ENCODE peak calls at places on chromosomes 11 and 22, in four cellular contexts. One of them, this sample, is unnamed.

GRCh38 chr11:62799486-62799885 is 5.8 kb downstream of the NXF1 start:
- DNase-seq in cerebellar cortex: no peak
- DNase-seq in putamen: no peak
- DNase-seq in NCI-H1092 treated with DMSO at 0.1 percent for 48 hours: no peak
- DNase-seq in this sample: no peak

GRCh38 chr22:46054878-46055158 is 77.9 kb upstream of the WNT7B start:
- DNase-seq in NCI-H1092 treated with DMSO at 0.1 percent for 48 hours: no peak
- DNase-seq in putamen: no peak
- DNase-seq in cerebellar cortex: no peak
- DNase-seq in this sample: no peak

GRCh38 chr11:133966924-133967598 is 10.3 kb upstream of the IGSF9B start:
- DNase-seq in NCI-H1092 treated with DMSO at 0.1 percent for 48 hours: no peak
- DNase-seq in putamen: no peak
- DNase-seq in cerebellar cortex: peak
- DNase-seq in this sample: no peak

GRCh38 chr11:113721462-113722066 is 15.5 kb upstream of the TMPRSS5 start:
- DNase-seq in NCI-H1092 treated with DMSO at 0.1 percent for 48 hours: no peak
- DNase-seq in putamen: no peak
- DNase-seq in cerebellar cortex: no peak
- DNase-seq in this sample: no peak

GRCh38 chr22:41916745-41917358 is 2.0 kb upstream of the SHISA8 start:
- DNase-seq in putamen: no peak
- DNase-seq in cerebellar cortex: no peak
- DNase-seq in NCI-H1092 treated with DMSO at 0.1 percent for 48 hours: no peak
- DNase-seq in this sample: no peak

GRCh38 chr11:5581014-5581413 is 337 bp downstream of the OR52B6 start:
- DNase-seq in putamen: no peak
- DNase-seq in cerebellar cortex: no peak
- DNase-seq in NCI-H1092 treated with DMSO at 0.1 percent for 48 hours: no peak
- DNase-seq in this sample: no peak

GRCh38 chr11:75333807-75334140 is 17.7 kb downstream of the ARRB1 start:
- DNase-seq in cerebellar cortex: peak
- DNase-seq in putamen: no peak
- DNase-seq in NCI-H1092 treated with DMSO at 0.1 percent for 48 hours: no peak
- DNase-seq in this sample: no peak

GRCh38 chr11:61919841-61920631 is 2.7 kb upstream of the RAB3IL1 start:
- DNase-seq in NCI-H1092 treated with DMSO at 0.1 percent for 48 hours: no peak
- DNase-seq in putamen: no peak
- DNase-seq in cerebellar cortex: no peak
- DNase-seq in this sample: no peak

GRCh38 chr22:50206599-50206998 is 5.8 kb downstream of the SELENOO start:
- DNase-seq in putamen: no peak
- DNase-seq in cerebellar cortex: no peak
- DNase-seq in NCI-H1092 treated with DMSO at 0.1 percent for 48 hours: no peak
- DNase-seq in this sample: no peak

GRCh38 chr11:5690736-5691135 is 1.1 kb downstream of the TRIM22 start:
- DNase-seq in putamen: no peak
- DNase-seq in NCI-H1092 treated with DMSO at 0.1 percent for 48 hours: no peak
- DNase-seq in cerebellar cortex: no peak
- DNase-seq in this sample: no peak

GRCh38 chr22:24681236-24681635 is 78.2 kb downstream of the GGT1 start:
- DNase-seq in putamen: no peak
- DNase-seq in NCI-H1092 treated with DMSO at 0.1 percent for 48 hours: no peak
- DNase-seq in cerebellar cortex: no peak
- DNase-seq in this sample: no peak

GRCh38 chr22:21449531-21450319 is 17.5 kb upstream of the TMEM191C start:
- DNase-seq in putamen: no peak
- DNase-seq in NCI-H1092 treated with DMSO at 0.1 percent for 48 hours: no peak
- DNase-seq in cerebellar cortex: no peak
- DNase-seq in this sample: no peak

GRCh38 chr11:77959434-77959833 is 35.0 kb downstream of the INTS4 start:
- DNase-seq in cerebellar cortex: no peak
- DNase-seq in NCI-H1092 treated with DMSO at 0.1 percent for 48 hours: no peak
- DNase-seq in putamen: no peak
- DNase-seq in this sample: no peak

GRCh38 chr11:95392644-95393043 is 161.6 kb upstream of the SESN3 start:
- DNase-seq in putamen: no peak
- DNase-seq in cerebellar cortex: no peak
- DNase-seq in NCI-H1092 treated with DMSO at 0.1 percent for 48 hours: no peak
- DNase-seq in this sample: no peak

GRCh38 chr22:38325575-38325974 is 8.3 kb upstream of the CSNK1E start:
- DNase-seq in NCI-H1092 treated with DMSO at 0.1 percent for 48 hours: no peak
- DNase-seq in putamen: no peak
- DNase-seq in cerebellar cortex: no peak
- DNase-seq in this sample: no peak

GRCh38 chr11:132008872-132009271 is 638.5 kb downstream of the NTM start:
- DNase-seq in putamen: no peak
- DNase-seq in NCI-H1092 treated with DMSO at 0.1 percent for 48 hours: no peak
- DNase-seq in cerebellar cortex: peak
- DNase-seq in this sample: no peak

This sample was measured in RWPE1.